ENCODE peak calls at places on chromosomes 12 and 14, in eight cellular contexts. One of them, this sample, is unnamed.

GRCh38 chr14:64784006-64784405 is 79.8 kb downstream of the PLEKHG3 start:
- DNase-seq in ascending aorta: no peak
- DNase-seq in tibial nerve: no peak
- DNase-seq in GM13977: no peak
- DNase-seq in body of pancreas: no peak
- DNase-seq in neural progenitor cell: no peak
- DNase-seq in MCF 10A: no peak
- DNase-seq in HL-60: no peak
- DNase-seq in this sample: no peak

GRCh38 chr14:85463512-85463911 is 66.4 kb upstream of the FLRT2 start:
- DNase-seq in neural progenitor cell: no peak
- DNase-seq in tibial nerve: peak
- DNase-seq in body of pancreas: peak
- DNase-seq in MCF 10A: no peak
- DNase-seq in ascending aorta: no peak
- DNase-seq in HL-60: no peak
- DNase-seq in GM13977: no peak
- DNase-seq in this sample: no peak

GRCh38 chr14:54806616-54807015 is 96.0 kb downstream of the GCH1 start:
- DNase-seq in HL-60: no peak
- DNase-seq in body of pancreas: no peak
- DNase-seq in tibial nerve: no peak
- DNase-seq in GM13977: no peak
- DNase-seq in MCF 10A: no peak
- DNase-seq in ascending aorta: no peak
- DNase-seq in neural progenitor cell: no peak
- DNase-seq in this sample: no peak

GRCh38 chr12:20220339-20220738 is 148.0 kb upstream of the PDE3A start:
- DNase-seq in tibial nerve: no peak
- DNase-seq in ascending aorta: no peak
- DNase-seq in body of pancreas: no peak
- DNase-seq in neural progenitor cell: peak
- DNase-seq in GM13977: peak
- DNase-seq in HL-60: no peak
- DNase-seq in MCF 10A: peak
- DNase-seq in this sample: no peak

GRCh38 chr14:71734076-71734475 is 198.2 kb upstream of the RGS6 start:
- DNase-seq in ascending aorta: peak
- DNase-seq in tibial nerve: no peak
- DNase-seq in GM13977: no peak
- DNase-seq in neural progenitor cell: no peak
- DNase-seq in body of pancreas: no peak
- DNase-seq in HL-60: no peak
- DNase-seq in MCF 10A: no peak
- DNase-seq in this sample: no peak

GRCh38 chr12:77339610-77340009 is 274.2 kb upstream of the E2F7 start:
- DNase-seq in neural progenitor cell: no peak
- DNase-seq in ascending aorta: no peak
- DNase-seq in tibial nerve: no peak
- DNase-seq in GM13977: no peak
- DNase-seq in HL-60: no peak
- DNase-seq in MCF 10A: peak
- DNase-seq in body of pancreas: no peak
- DNase-seq in this sample: no peak

GRCh38 chr12:23464241-23464812 is 485.1 kb downstream of the SOX5 start:
- DNase-seq in tibial nerve: no peak
- DNase-seq in GM13977: no peak
- DNase-seq in body of pancreas: no peak
- DNase-seq in MCF 10A: no peak
- DNase-seq in HL-60: no peak
- DNase-seq in ascending aorta: no peak
- DNase-seq in neural progenitor cell: no peak
- DNase-seq in this sample: no peak

GRCh38 chr14:88340357-88340756 is 17.3 kb upstream of the KCNK10 start:
- DNase-seq in MCF 10A: no peak
- DNase-seq in ascending aorta: no peak
- DNase-seq in HL-60: no peak
- DNase-seq in GM13977: no peak
- DNase-seq in neural progenitor cell: no peak
- DNase-seq in body of pancreas: no peak
- DNase-seq in tibial nerve: no peak
- DNase-seq in this sample: no peak

GRCh38 chr14:69643430-69644200 is 32.2 kb downstream of the SUSD6 start:
- DNase-seq in HL-60: no peak
- DNase-seq in tibial nerve: no peak
- DNase-seq in neural progenitor cell: no peak
- DNase-seq in body of pancreas: peak
- DNase-seq in MCF 10A: peak
- DNase-seq in ascending aorta: no peak
- DNase-seq in GM13977: no peak
- DNase-seq in this sample: no peak

GRCh38 chr12:70006619-70006973 is 181.6 kb downstream of the MYRFL start:
- DNase-seq in MCF 10A: no peak
- DNase-seq in tibial nerve: no peak
- DNase-seq in HL-60: no peak
- DNase-seq in body of pancreas: no peak
- DNase-seq in GM13977: no peak
- DNase-seq in neural progenitor cell: no peak
- DNase-seq in ascending aorta: no peak
- DNase-seq in this sample: no peak

GRCh38 chr12:80485222-80485987 is 41.4 kb downstream of the PTPRQ start:
- DNase-seq in neural progenitor cell: no peak
- DNase-seq in MCF 10A: no peak
- DNase-seq in body of pancreas: no peak
- DNase-seq in HL-60: no peak
- DNase-seq in GM13977: no peak
- DNase-seq in ascending aorta: no peak
- DNase-seq in tibial nerve: no peak
- DNase-seq in this sample: no peak

GRCh38 chr14:56342419-56342901 is 224.2 kb downstream of the PELI2 start:
- DNase-seq in HL-60: no peak
- DNase-seq in GM13977: no peak
- DNase-seq in ascending aorta: no peak
- DNase-seq in tibial nerve: no peak
- DNase-seq in body of pancreas: no peak
- DNase-seq in MCF 10A: no peak
- DNase-seq in neural progenitor cell: no peak
- DNase-seq in this sample: no peak

GRCh38 chr14:90557516-90557915 is 160.7 kb downstream of the CALM1 start:
- DNase-seq in HL-60: no peak
- DNase-seq in ascending aorta: no peak
- DNase-seq in tibial nerve: no peak
- DNase-seq in MCF 10A: no peak
- DNase-seq in GM13977: no peak
- DNase-seq in body of pancreas: no peak
- DNase-seq in neural progenitor cell: no peak
- DNase-seq in this sample: no peak

GRCh38 chr12:110001596-110001995 is 2.4 kb downstream of the ANKRD13A start:
- DNase-seq in body of pancreas: no peak
- DNase-seq in ascending aorta: no peak
- DNase-seq in MCF 10A: no peak
- DNase-seq in HL-60: no peak
- DNase-seq in GM13977: no peak
- DNase-seq in tibial nerve: no peak
- DNase-seq in neural progenitor cell: no peak
- DNase-seq in this sample: no peak

GRCh38 chr12:116426391-116427136 is 132.6 kb upstream of the MAP1LC3B2 start:
- DNase-seq in tibial nerve: peak
- DNase-seq in GM13977: no peak
- DNase-seq in ascending aorta: peak
- DNase-seq in MCF 10A: peak
- DNase-seq in neural progenitor cell: peak
- DNase-seq in body of pancreas: peak
- DNase-seq in HL-60: no peak
- DNase-seq in this sample: peak

GRCh38 chr12:124592481-124593160 is 25.2 kb upstream of the NCOR2 start:
- DNase-seq in MCF 10A: no peak
- DNase-seq in neural progenitor cell: no peak
- DNase-seq in tibial nerve: no peak
- DNase-seq in body of pancreas: no peak
- DNase-seq in ascending aorta: no peak
- DNase-seq in HL-60: no peak
- DNase-seq in GM13977: no peak
- DNase-seq in this sample: no peak

DNA sequence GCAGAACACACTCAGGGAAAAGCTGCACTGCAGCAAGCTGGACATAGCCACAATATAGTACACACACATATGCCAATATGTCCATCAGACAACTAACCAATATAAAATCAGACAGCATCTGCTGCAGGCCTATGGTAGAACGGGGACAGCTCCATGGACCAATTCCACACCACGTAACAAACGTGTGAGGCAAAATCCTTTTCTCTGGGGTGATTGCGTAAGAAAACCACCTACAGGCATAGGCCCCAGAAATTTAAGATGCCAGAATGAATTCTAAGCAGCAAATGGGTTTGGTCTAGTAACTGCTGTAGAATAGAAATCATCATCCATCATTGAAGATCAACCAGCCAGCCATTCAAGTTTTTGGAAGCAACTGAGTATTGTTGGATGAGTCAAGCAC is 368.9 kb upstream of the TMPO start:
- DNase-seq in ascending aorta: no peak
- DNase-seq in MCF 10A: no peak
- DNase-seq in tibial nerve: no peak
- DNase-seq in HL-60: no peak
- DNase-seq in GM13977: no peak
- DNase-seq in neural progenitor cell: no peak
- DNase-seq in body of pancreas: no peak
- DNase-seq in this sample: no peak
- TF ChIP-seq CTCF in ascending aorta: no peak
- TF ChIP-seq CTCF in MCF 10A: no peak
- TF ChIP-seq CTCF in tibial nerve: no peak
- TF ChIP-seq CTCF in HL-60: no peak
- TF ChIP-seq CTCF in GM13977: no peak
- TF ChIP-seq CTCF in neural progenitor cell: no peak
- TF ChIP-seq CTCF in body of pancreas: no peak
- TF ChIP-seq CTCF in this sample: no peak

GRCh38 chr14:77618381-77618780 is 1.9 kb upstream of the SPTLC2 start:
- DNase-seq in GM13977: no peak
- DNase-seq in neural progenitor cell: no peak
- DNase-seq in body of pancreas: no peak
- DNase-seq in MCF 10A: no peak
- DNase-seq in ascending aorta: no peak
- DNase-seq in tibial nerve: no peak
- DNase-seq in HL-60: no peak
- DNase-seq in this sample: no peak

GRCh38 chr14:77613207-77613606 is 3.2 kb downstream of the SPTLC2 start:
- DNase-seq in neural progenitor cell: no peak
- DNase-seq in tibial nerve: no peak
- DNase-seq in MCF 10A: peak
- DNase-seq in HL-60: peak
- DNase-seq in ascending aorta: no peak
- DNase-seq in GM13977: no peak
- DNase-seq in body of pancreas: no peak
- DNase-seq in this sample: no peak

GRCh38 chr14:77616133-77616453 is 344 bp downstream of the SPTLC2 start:
- DNase-seq in tibial nerve: no peak
- DNase-seq in HL-60: no peak
- DNase-seq in GM13977: no peak
- DNase-seq in MCF 10A: no peak
- DNase-seq in neural progenitor cell: no peak
- DNase-seq in ascending aorta: no peak
- DNase-seq in body of pancreas: no peak
- DNase-seq in this sample: no peak

GRCh38 chr14:77615231-77616132 is 955 bp downstream of the SPTLC2 start:
- DNase-seq in GM13977: no peak
- DNase-seq in ascending aorta: no peak
- DNase-seq in HL-60: no peak
- DNase-seq in neural progenitor cell: peak
- DNase-seq in body of pancreas: peak
- DNase-seq in MCF 10A: no peak
- DNase-seq in tibial nerve: no peak
- DNase-seq in this sample: no peak

DNA sequence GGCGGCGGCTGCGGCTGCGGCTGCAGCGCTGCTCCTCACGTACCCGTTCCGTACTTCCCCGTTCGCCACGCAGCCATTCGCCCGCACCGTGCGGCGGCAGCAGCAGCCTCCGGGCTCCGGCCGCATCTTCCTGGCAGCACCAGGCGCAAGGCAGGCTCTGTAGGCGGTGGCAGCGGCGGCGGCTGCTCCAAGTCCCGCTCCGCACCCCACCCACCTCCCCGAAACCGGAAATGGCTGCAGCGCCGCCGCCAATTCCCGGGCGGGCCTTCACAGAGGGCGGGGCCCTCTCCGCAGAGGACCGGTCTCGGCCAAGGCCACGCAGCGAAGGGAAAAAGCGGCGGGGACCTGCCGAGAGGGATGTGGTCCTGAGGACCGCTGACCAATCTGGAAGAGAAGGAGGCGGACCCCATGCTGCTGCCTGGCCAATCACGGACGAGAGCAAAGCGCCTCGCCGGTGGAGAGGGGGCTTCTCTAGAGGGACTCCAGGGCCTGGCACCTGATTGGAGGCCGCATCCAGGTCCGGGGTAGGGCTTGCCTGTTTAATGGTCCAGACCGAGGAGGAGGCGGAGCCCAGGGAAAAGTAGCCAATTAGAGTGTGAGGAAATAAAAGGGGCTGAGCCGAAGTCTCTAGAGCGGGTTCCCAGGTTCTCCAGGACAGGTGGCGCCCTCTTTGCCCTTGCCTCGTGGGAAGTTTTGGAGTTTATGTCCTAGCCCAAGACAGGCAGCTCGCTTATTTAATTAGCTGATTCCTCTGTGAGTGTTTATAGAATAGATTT is at the start of gene SPTLC2:
- DNase-seq in body of pancreas: peak
- DNase-seq in MCF 10A: peak
- DNase-seq in neural progenitor cell: peak
- DNase-seq in GM13977: peak
- DNase-seq in tibial nerve: peak
- DNase-seq in HL-60: peak
- DNase-seq in ascending aorta: peak
- DNase-seq in this sample: peak
- TF ChIP-seq CTCF in body of pancreas: no peak
- TF ChIP-seq CTCF in MCF 10A: no peak
- TF ChIP-seq CTCF in neural progenitor cell: peak
- TF ChIP-seq CTCF in GM13977: peak
- TF ChIP-seq CTCF in tibial nerve: peak
- TF ChIP-seq CTCF in HL-60: no peak
- TF ChIP-seq CTCF in ascending aorta: no peak
- TF ChIP-seq CTCF in this sample: no peak

DNA sequence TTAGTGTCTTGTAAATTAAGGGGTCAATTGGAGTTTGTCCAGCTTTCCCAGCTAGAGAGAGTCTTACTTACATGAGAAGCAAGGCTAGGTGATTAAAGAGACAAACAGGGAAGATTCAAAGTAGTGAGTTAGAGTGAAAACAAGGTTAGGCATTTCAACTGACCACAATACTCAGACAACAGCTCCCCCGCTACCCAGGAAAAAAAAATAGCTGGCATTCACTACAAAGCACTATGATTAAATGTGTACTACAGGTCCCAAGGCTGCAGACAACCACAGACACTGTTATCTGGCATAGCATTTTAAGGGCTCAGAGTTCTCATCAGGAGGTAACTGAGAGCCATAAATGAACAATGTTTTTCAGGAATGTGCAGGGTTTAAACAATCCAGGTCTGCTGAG is 680.9 kb downstream of the TMEM121 start:
- DNase-seq in tibial nerve: no peak
- DNase-seq in neural progenitor cell: no peak
- DNase-seq in HL-60: no peak
- DNase-seq in ascending aorta: no peak
- DNase-seq in GM13977: no peak
- DNase-seq in body of pancreas: no peak
- DNase-seq in MCF 10A: no peak
- DNase-seq in this sample: no peak
- TF ChIP-seq CTCF in tibial nerve: no peak
- TF ChIP-seq CTCF in neural progenitor cell: no peak
- TF ChIP-seq CTCF in HL-60: no peak
- TF ChIP-seq CTCF in ascending aorta: no peak
- TF ChIP-seq CTCF in GM13977: no peak
- TF ChIP-seq CTCF in body of pancreas: no peak
- TF ChIP-seq CTCF in MCF 10A: no peak
- TF ChIP-seq CTCF in this sample: no peak

GRCh38 chr14:45633220-45633984 is 380.4 kb upstream of the MIS18BP1 start:
- DNase-seq in tibial nerve: no peak
- DNase-seq in GM13977: no peak
- DNase-seq in MCF 10A: no peak
- DNase-seq in HL-60: no peak
- DNase-seq in neural progenitor cell: no peak
- DNase-seq in ascending aorta: no peak
- DNase-seq in body of pancreas: no peak
- DNase-seq in this sample: no peak
- TF ChIP-seq CTCF in tibial nerve: no peak
- TF ChIP-seq CTCF in GM13977: no peak
- TF ChIP-seq CTCF in MCF 10A: no peak
- TF ChIP-seq CTCF in HL-60: no peak
- TF ChIP-seq CTCF in neural progenitor cell: no peak
- TF ChIP-seq CTCF in ascending aorta: no peak
- TF ChIP-seq CTCF in body of pancreas: no peak
- TF ChIP-seq CTCF in this sample: no peak

This sample was measured in nephron progenitor cell.